ENCODE peak calls at places on chromosomes 12 and 14, in four cellular contexts. L, P, V and A are unnamed samples.

GRCh38 chr14:101405931-101406330 is 155.4 kb upstream of the DIO3 start:
- DNase-seq in L (no peak), P (no peak), V (no peak), A (no peak)

GRCh38 chr14:105484069-105484996 is 2.4 kb upstream of the CRIP1 start:
- DNase-seq in L (peak), P (no peak), V (peak), A (no peak)

GRCh38 chr14:78399316-78399889 is 229.2 kb downstream of the NRXN3 start:
- DNase-seq in L (no peak), P (no peak), V (peak), A (no peak)

GRCh38 chr12:110935588-110935987 is 15.2 kb upstream of the MYL2 start:
- DNase-seq in L (no peak), P (peak), V (no peak), A (no peak)

GRCh38 chr14:94793901-94794300 is 24.0 kb upstream of the GSC start:
- DNase-seq in L (no peak), P (no peak), V (no peak), A (no peak)

GRCh38 chr14:75981826-75982723 is at the start of gene TGFB3:
- DNase-seq in L (peak), P (peak), V (peak), A (peak)

GRCh38 chr12:48795550-48796455 is 6.9 kb upstream of the ADCY6 start:
- DNase-seq in L (peak), P (peak), V (peak), A (peak)

GRCh38 chr12:69510176-69510827 is 40.1 kb downstream of the FRS2 start:
- DNase-seq in L (no peak), P (no peak), V (peak), A (no peak)

GRCh38 chr14:38217538-38217937 is 9.8 kb downstream of the SSTR1 start:
- DNase-seq in L (no peak), P (no peak), V (no peak), A (no peak)

GRCh38 chr12:41956353-41956752 is 188.3 kb downstream of the GXYLT1 start:
- DNase-seq in L (no peak), P (no peak), V (no peak), A (no peak)
- H3K27ac ChIP-seq in L (no peak), P (no peak), V (no peak), A (no peak)

GRCh38 chr14:55803506-55804197 is 223.6 kb downstream of the KTN1 start:
- DNase-seq in L (no peak), P (no peak), V (peak), A (no peak)

GRCh38 chr14:55801121-55801520 is 221.1 kb downstream of the KTN1 start:
- DNase-seq in L (no peak), P (no peak), V (no peak), A (no peak)

GRCh38 chr14:55805250-55805649 is 225.2 kb downstream of the KTN1 start:
- DNase-seq in L (no peak), P (no peak), V (no peak), A (no peak)

GRCh38 chr14:55804198-55804553 is 224.2 kb downstream of the KTN1 start:
- DNase-seq in L (no peak), P (no peak), V (no peak), A (no peak)

DNA sequence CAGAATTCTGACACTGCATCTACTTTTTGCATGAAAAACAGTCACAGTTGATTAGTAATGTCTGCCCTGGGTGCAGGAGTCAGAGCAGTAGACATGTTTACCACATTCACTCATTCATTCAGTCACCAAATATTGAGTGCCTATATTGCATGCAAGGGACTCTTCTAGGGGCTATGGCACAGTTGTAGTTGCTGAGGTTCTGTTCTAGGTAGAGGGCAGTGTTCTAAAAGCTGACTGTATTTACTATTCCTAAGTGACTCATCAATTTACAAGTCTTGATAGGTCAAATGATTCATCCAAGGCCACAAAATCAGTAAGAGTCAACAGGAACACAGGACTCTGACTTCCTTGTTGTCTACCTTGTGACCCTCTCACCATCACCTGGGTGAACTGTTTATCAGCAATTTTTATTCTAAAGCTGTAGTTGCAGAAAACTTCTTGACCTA is 223.0 kb downstream of the KTN1 start:
- DNase-seq in L (no peak), P (peak), V (no peak), A (peak)
- TF ChIP-seq CTCF in L (no peak), P (peak), V (no peak), A (peak)

GRCh38 chr12:46523446-46523845 is 150.9 kb upstream of the SLC38A2 start:
- DNase-seq in L (no peak), P (no peak), V (no peak), A (no peak)

GRCh38 chr12:46523863-46524770 is 151.5 kb upstream of the SLC38A2 start:
- DNase-seq in L (peak), P (peak), V (peak), A (peak)

GRCh38 chr12:46526231-46526630 is 153.7 kb upstream of the SLC38A2 start:
- DNase-seq in L (no peak), P (no peak), V (no peak), A (no peak)

GRCh38 chr12:46522141-46522540 is 149.6 kb upstream of the SLC38A2 start:
- DNase-seq in L (no peak), P (no peak), V (no peak), A (no peak)

DNA sequence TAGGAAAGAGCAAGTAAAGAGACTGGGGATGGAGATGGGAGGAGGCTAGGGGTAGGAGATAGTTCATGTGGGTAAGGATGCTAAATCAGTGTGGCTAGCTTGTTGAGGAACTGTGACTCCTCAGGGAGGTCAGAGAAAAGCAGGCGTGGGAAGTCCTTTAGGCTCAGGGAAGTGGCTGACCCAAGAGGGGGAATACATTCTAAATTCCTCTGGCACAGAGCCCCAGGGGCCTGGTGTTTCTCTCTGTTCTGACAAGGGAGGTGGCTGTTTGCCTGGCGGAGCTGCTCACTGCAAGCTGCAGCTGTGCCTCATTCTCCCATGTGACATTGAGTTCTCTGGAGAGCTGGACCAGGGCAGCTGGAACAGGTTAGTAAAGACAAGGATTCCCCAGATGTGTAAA is 152.2 kb upstream of the SLC38A2 start:
- DNase-seq in L (no peak), P (no peak), V (peak), A (peak)
- H3K27ac ChIP-seq in L (peak), P (no peak), V (peak), A (no peak)

DNA sequence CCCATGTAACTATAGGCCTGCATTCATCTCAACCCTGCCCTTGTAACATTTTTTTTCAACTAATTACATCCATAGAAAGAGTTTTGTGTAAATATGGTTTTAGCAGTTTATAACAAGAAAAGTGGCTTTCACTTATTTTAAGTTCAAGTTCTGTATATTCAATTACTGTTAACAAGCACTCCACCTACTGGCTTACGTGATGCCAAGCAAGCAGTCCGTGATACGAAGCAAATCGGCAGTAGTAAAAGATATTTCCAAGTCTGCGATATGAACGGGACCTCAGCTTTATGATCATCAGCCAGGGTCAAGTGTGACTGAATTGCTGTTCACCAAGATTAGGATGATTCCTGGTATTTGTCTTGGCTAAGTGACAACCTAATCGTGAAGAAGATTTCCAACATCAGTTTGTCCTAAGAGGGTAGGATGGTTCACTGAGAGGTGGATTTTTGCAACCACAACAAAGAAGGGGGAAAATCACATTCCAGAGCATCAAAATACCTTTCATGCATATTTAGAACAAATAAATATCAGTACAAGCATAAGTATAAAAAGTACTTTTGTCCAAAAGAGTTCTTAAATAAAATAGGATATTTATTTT is 456.2 kb downstream of the FOXG1 start:
- DNase-seq in L (no peak), P (no peak), V (peak), A (no peak)
- TF ChIP-seq CTCF in L (no peak), P (peak), V (peak), A (peak)

GRCh38 chr12:53428741-53429140 is 5.1 kb downstream of the AMHR2 start:
- DNase-seq in L (no peak), P (no peak), V (no peak), A (no peak)

GRCh38 chr12:53425515-53426150 is 2.0 kb downstream of the AMHR2 start:
- DNase-seq in L (no peak), P (no peak), V (peak), A (no peak)

GRCh38 chr12:53427905-53428594 is 4.4 kb downstream of the AMHR2 start:
- DNase-seq in L (no peak), P (peak), V (peak), A (peak)

GRCh38 chr12:53423597-53423996 is at the start of gene AMHR2:
- DNase-seq in L (no peak), P (no peak), V (no peak), A (no peak)

GRCh38 chr12:53424626-53425514 is 1.2 kb downstream of the AMHR2 start:
- DNase-seq in L (no peak), P (no peak), V (peak), A (no peak)
- H3K27ac ChIP-seq in L (no peak), P (no peak), V (peak), A (no peak)

GRCh38 chr14:89270439-89271227 is 146.4 kb downstream of the FOXN3 start:
- DNase-seq in L (no peak), P (peak), V (no peak), A (peak)
- TF ChIP-seq CTCF in L (no peak), P (no peak), V (no peak), A (no peak)

DNA sequence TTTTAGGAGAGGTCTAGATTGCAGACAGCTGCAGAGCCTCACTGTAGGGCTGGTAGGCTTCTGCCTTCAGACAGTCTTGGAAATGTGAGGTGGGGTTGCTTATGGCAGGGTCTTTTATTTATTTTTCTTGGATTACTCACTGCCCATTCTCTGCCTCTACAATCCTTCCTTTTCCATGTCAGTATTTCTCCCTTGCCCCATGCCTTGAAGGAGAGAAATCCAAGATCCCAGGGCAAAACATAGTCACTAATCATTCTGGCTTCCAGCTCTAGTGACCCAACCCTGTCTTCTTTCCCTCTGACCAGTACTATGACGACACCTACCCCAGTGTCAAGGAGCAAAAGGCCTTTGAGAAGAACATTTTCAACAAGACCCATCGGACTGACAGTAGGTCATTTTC is 17.0 kb downstream of the COPZ1 start:
- DNase-seq in L (no peak), P (no peak), V (no peak), A (no peak)
- H3K27ac ChIP-seq in L (no peak), P (no peak), V (peak), A (no peak)

DNA sequence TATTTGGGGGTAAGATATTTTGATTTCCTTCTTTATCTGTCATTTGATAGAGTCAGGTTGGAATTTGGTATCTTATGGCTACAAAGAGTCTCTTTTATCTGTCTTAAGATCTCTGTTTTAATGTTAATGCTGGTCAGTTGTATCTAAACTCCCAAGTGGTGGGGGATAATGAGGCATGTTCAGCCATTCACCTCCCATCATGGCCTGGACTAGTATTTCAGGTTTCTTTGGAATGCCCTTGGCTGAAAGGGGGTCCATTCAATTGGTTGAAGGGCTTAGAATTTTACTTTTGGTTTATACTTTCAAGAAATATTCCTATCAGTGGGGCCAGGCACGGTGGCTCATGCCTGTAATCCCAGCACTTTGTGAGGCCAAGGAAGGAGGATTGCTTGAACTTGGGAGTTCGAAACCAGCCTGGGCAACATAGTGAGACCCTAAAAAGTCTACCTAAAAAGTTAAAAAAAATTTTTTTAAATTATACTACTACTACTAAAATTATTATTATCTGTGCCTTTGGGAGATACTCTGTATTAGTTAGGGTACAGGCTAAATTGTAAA is 4.7 kb downstream of the DGLUCY start:
- DNase-seq in L (no peak), P (no peak), V (no peak), A (no peak)
- TF ChIP-seq CTCF in L (no peak), P (no peak), V (no peak), A (no peak)

GRCh38 chr14:77103475-77103874 is 5.4 kb downstream of the CIPC start:
- DNase-seq in L (no peak), P (no peak), V (no peak), A (no peak)
- H3K27ac ChIP-seq in L (no peak), P (no peak), V (no peak), A (no peak)

DNA sequence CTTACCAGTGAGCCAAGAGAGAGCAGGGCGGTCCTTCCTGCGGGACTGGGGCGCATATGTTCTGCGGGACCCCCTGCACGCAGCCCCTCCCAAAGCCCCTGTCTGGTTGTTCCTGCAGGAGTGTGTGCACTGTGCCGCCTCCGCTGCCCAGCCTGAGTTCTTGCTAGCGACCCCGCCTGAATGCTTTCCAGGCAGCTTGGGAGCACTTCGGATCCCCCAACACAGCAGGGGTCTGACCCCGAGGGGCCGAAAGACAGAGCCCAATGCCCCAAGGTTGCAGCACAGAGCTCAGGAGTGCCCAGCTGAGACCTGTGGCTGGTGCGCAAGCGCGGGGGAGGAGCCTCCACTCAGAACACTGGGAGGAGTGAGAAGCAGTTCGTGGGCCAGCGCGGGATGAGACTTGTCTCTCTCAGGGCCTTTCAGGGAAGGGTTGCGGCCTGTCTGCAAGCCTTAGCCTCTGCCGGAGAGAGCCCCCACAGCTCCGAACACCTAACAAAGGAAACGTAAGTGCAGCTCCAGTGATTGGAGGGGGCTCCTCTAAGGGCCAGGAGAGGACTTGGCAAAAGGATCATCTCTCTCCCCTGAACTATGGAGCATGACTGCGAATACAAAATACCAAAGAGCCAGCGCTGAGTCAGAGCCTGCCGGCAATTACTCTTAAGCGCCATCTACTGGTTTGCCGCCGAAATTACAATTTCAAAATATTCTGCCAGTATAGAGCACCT is 50.5 kb downstream of the GTF2A1 start:
- DNase-seq in L (peak), P (peak), V (peak), A (peak)
- TF ChIP-seq CTCF in L (peak), P (peak), V (peak), A (peak)